ENCODE peak calls at places on chromosomes 3 and 15, in five cellular contexts. X, H, T, V and L are unnamed samples.

GRCh38 chr3:123789760-123790159 is 94.4 kb downstream of the MYLK start:
- DNase-seq in X (peak; percentile 97), H (no peak), T (peak; percentile 79), V (no peak), L (no peak)

GRCh38 chr15:100633763-100634075 is 31.3 kb downstream of the ASB7 start:
- DNase-seq in X (no peak), H (no peak), T (no peak), V (no peak), L (peak; percentile 5)

GRCh38 chr15:39936681-39937080 is 2.8 kb downstream of the EIF2AK4 start:
- DNase-seq in X (no peak), H (no peak), T (no peak), V (no peak), L (no peak)

GRCh38 chr3:194056731-194057415 is 79.1 kb upstream of the HES1 start:
- DNase-seq in X (no peak), H (no peak), T (no peak), V (no peak), L (no peak)

GRCh38 chr3:147431746-147432145 is 22.6 kb downstream of the ZIC1 start:
- DNase-seq in X (no peak), H (no peak), T (no peak), V (no peak), L (no peak)

GRCh38 chr3:87260270-87260669 is 16.1 kb downstream of the POU1F1 start:
- DNase-seq in X (peak; percentile 65), H (peak; percentile 34), T (peak; percentile 51), V (peak; percentile 37), L (no peak)

GRCh38 chr3:153768559-153769469 is 352.4 kb upstream of the ARHGEF26 start:
- DNase-seq in X (peak; percentile 43), H (peak; percentile 24), T (peak; percentile 61), V (peak; percentile 68), L (peak; percentile 27)

GRCh38 chr3:141242035-141242721 is 10.6 kb downstream of the PXYLP1 start:
- DNase-seq in X (peak; percentile 8), H (no peak), T (no peak), V (no peak), L (no peak)

GRCh38 chr3:128170866-128171516 is 17.7 kb downstream of the EEFSEC start:
- DNase-seq in X (peak; percentile 77), H (no peak), T (peak; percentile 83), V (peak; percentile 65), L (peak; percentile 58)